ENCODE peak calls at places on chromosome 21, in five cellular contexts. One of them, this sample, is unnamed.

GRCh38 chr21:34726627-34727337 is 58.0 kb downstream of the CLIC6 start:
- DNase-seq in stomach: no peak
- DNase-seq in OCI-LY7: no peak
- DNase-seq in astrocyte of the spinal cord: no peak
- DNase-seq in colonic mucosa: no peak
- DNase-seq in this sample: no peak

GRCh38 chr21:36005018-36005417 is 55.3 kb downstream of the SETD4 start:
- DNase-seq in stomach: no peak
- DNase-seq in OCI-LY7: no peak
- DNase-seq in astrocyte of the spinal cord: no peak
- DNase-seq in colonic mucosa: no peak
- DNase-seq in this sample: no peak

GRCh38 chr21:42627527-42628289 is 25.7 kb upstream of the PDE9A start:
- DNase-seq in stomach: no peak
- DNase-seq in OCI-LY7: no peak
- DNase-seq in astrocyte of the spinal cord: no peak
- DNase-seq in colonic mucosa: no peak
- DNase-seq in this sample: no peak

GRCh38 chr21:43827015-43827611 is 37.7 kb downstream of the RRP1 start:
- DNase-seq in stomach: no peak
- DNase-seq in OCI-LY7: no peak
- DNase-seq in astrocyte of the spinal cord: peak; percentile 69
- DNase-seq in colonic mucosa: no peak
- DNase-seq in this sample: peak; percentile 11

GRCh38 chr21:44804762-44805161 is 3.1 kb upstream of the UBE2G2 start:
- DNase-seq in stomach: no peak
- DNase-seq in OCI-LY7: no peak
- DNase-seq in astrocyte of the spinal cord: no peak
- DNase-seq in colonic mucosa: no peak
- DNase-seq in this sample: no peak

GRCh38 chr21:37564924-37565529 is 198.5 kb downstream of the DYRK1A start:
- DNase-seq in stomach: no peak
- DNase-seq in OCI-LY7: no peak
- DNase-seq in astrocyte of the spinal cord: peak; percentile 24
- DNase-seq in colonic mucosa: no peak
- DNase-seq in this sample: no peak

GRCh38 chr21:44424608-44425306 is 30.6 kb upstream of the LRRC3 start:
- DNase-seq in stomach: no peak
- DNase-seq in OCI-LY7: no peak
- DNase-seq in astrocyte of the spinal cord: no peak
- DNase-seq in colonic mucosa: no peak
- DNase-seq in this sample: no peak

GRCh38 chr21:35212393-35213127 is 163.5 kb upstream of the RUNX1 start:
- DNase-seq in stomach: no peak
- DNase-seq in OCI-LY7: peak; percentile 21
- DNase-seq in astrocyte of the spinal cord: peak; percentile 49
- DNase-seq in colonic mucosa: no peak
- DNase-seq in this sample: no peak

GRCh38 chr21:20789696-20790095 is 208.5 kb upstream of the NCAM2 start:
- DNase-seq in stomach: no peak
- DNase-seq in OCI-LY7: no peak
- DNase-seq in astrocyte of the spinal cord: peak; percentile 3
- DNase-seq in colonic mucosa: no peak
- DNase-seq in this sample: no peak

GRCh38 chr21:36647279-36648093 is 51.4 kb upstream of the SIM2 start:
- DNase-seq in stomach: peak; percentile 47
- DNase-seq in OCI-LY7: no peak
- DNase-seq in astrocyte of the spinal cord: peak; percentile 60
- DNase-seq in colonic mucosa: no peak
- DNase-seq in this sample: no peak

GRCh38 chr21:25283720-25284119 is 323.6 kb downstream of the MRPL39 start:
- DNase-seq in stomach: no peak
- DNase-seq in OCI-LY7: peak; percentile 1
- DNase-seq in astrocyte of the spinal cord: peak; percentile 37
- DNase-seq in colonic mucosa: no peak
- DNase-seq in this sample: no peak

GRCh38 chr21:46518983-46519583 is 60.4 kb downstream of the DIP2A start:
- DNase-seq in stomach: no peak
- DNase-seq in OCI-LY7: no peak
- DNase-seq in astrocyte of the spinal cord: no peak
- DNase-seq in colonic mucosa: no peak
- DNase-seq in this sample: no peak

GRCh38 chr21:14740692-14741091 is 194.6 kb upstream of the SAMSN1 start:
- DNase-seq in stomach: no peak
- DNase-seq in OCI-LY7: no peak
- DNase-seq in astrocyte of the spinal cord: no peak
- DNase-seq in colonic mucosa: no peak
- DNase-seq in this sample: no peak

GRCh38 chr21:36948686-36949085 is 17.8 kb downstream of the HLCS start:
- DNase-seq in stomach: no peak
- DNase-seq in OCI-LY7: no peak
- DNase-seq in astrocyte of the spinal cord: no peak
- DNase-seq in colonic mucosa: no peak
- DNase-seq in this sample: no peak

GRCh38 chr21:18801468-18801867 is 397.9 kb upstream of the TMPRSS15 start:
- DNase-seq in stomach: peak; percentile 27
- DNase-seq in OCI-LY7: no peak
- DNase-seq in astrocyte of the spinal cord: peak; percentile 42
- DNase-seq in colonic mucosa: no peak
- DNase-seq in this sample: peak; percentile 2

GRCh38 chr21:14318598-14318997 is 64.3 kb downstream of the HSPA13 start:
- DNase-seq in stomach: no peak
- DNase-seq in OCI-LY7: no peak
- DNase-seq in astrocyte of the spinal cord: no peak
- DNase-seq in colonic mucosa: no peak
- DNase-seq in this sample: no peak

GRCh38 chr21:34807881-34808568 is 139.2 kb downstream of the CLIC6 start:
- DNase-seq in stomach: peak; percentile 41
- DNase-seq in OCI-LY7: peak; percentile 15
- DNase-seq in astrocyte of the spinal cord: peak; percentile 93
- DNase-seq in colonic mucosa: no peak
- DNase-seq in this sample: peak; percentile 83

GRCh38 chr21:45317401-45318145 is 29.9 kb upstream of the POFUT2 start:
- DNase-seq in stomach: no peak
- DNase-seq in OCI-LY7: no peak
- DNase-seq in astrocyte of the spinal cord: peak; percentile 81
- DNase-seq in colonic mucosa: no peak
- DNase-seq in this sample: peak; percentile 55

GRCh38 chr21:45152265-45152746 is 77.9 kb downstream of the ADARB1 start:
- DNase-seq in stomach: peak; percentile 31
- DNase-seq in OCI-LY7: peak; percentile 77
- DNase-seq in astrocyte of the spinal cord: peak; percentile 26
- DNase-seq in colonic mucosa: peak; percentile 19
- DNase-seq in this sample: no peak

DNA sequence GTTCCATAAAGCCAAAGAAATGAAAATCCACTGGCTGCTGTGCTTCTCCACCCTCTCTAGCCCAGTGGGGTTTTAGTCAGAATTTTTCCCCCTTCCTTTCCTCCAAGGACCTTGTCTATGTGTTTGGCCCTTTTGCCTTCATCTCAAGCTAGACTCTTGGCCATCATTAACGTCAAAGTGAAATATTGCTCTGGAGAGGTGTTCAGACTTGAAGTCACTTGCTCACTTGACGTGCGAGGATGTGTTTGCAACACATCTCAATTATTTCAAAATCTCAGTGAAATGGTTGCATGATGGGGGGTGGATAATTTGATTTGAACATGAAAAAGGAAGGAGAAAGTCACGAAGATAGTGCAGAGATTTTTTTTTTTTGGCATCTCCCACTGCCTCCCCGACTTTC is 13.6 kb downstream of the EVA1C start:
- DNase-seq in stomach: no peak
- DNase-seq in OCI-LY7: no peak
- DNase-seq in astrocyte of the spinal cord: no peak
- DNase-seq in colonic mucosa: no peak
- DNase-seq in this sample: no peak
- TF ChIP-seq CTCF in stomach: no peak
- TF ChIP-seq CTCF in OCI-LY7: no peak
- TF ChIP-seq CTCF in astrocyte of the spinal cord: no peak
- TF ChIP-seq CTCF in colonic mucosa: no peak
- TF ChIP-seq CTCF in this sample: no peak

DNA sequence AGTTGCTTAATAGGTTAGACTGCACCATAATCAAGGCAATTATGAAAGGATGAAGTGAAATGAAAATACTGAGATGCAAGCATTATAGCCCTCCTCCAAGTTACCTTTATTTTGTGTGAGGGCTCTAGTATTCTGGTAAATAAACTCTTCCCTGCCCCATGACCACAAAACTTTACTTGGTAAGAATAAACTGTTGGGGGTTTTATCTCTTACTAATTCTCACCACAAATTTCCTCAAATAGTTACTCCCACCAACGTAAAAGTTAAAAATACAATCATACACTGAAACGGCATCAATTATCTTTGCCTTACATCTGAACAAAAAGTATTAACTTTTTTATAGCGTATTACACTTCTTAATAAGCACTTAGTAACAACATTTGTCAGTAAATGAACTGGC is 29.5 kb downstream of the C21orf91 start:
- DNase-seq in stomach: no peak
- DNase-seq in OCI-LY7: no peak
- DNase-seq in astrocyte of the spinal cord: no peak
- DNase-seq in colonic mucosa: no peak
- DNase-seq in this sample: no peak
- H3K4me3 ChIP-seq in stomach: no peak overlapping the region
- H3K4me3 ChIP-seq in OCI-LY7: no peak overlapping the region
- H3K4me3 ChIP-seq in astrocyte of the spinal cord: no peak overlapping the region
- H3K4me3 ChIP-seq in colonic mucosa: no peak overlapping the region
- H3K4me3 ChIP-seq in this sample: no peak overlapping the region

GRCh38 chr21:39208624-39209333 is 25.5 kb upstream of the PSMG1 start:
- DNase-seq in stomach: no peak
- DNase-seq in OCI-LY7: no peak
- DNase-seq in astrocyte of the spinal cord: no peak
- DNase-seq in colonic mucosa: peak; percentile 62
- DNase-seq in this sample: no peak

GRCh38 chr21:39209334-39209688 is 26.1 kb upstream of the PSMG1 start:
- DNase-seq in stomach: no peak
- DNase-seq in OCI-LY7: no peak
- DNase-seq in astrocyte of the spinal cord: no peak
- DNase-seq in colonic mucosa: no peak
- DNase-seq in this sample: no peak

GRCh38 chr21:39204134-39204533 is 20.9 kb upstream of the PSMG1 start:
- DNase-seq in stomach: no peak
- DNase-seq in OCI-LY7: no peak
- DNase-seq in astrocyte of the spinal cord: no peak
- DNase-seq in colonic mucosa: no peak
- DNase-seq in this sample: no peak
- TF ChIP-seq CTCF in stomach: no peak
- TF ChIP-seq CTCF in OCI-LY7: no peak
- TF ChIP-seq CTCF in astrocyte of the spinal cord: peak; percentile 24
- TF ChIP-seq CTCF in colonic mucosa: no peak
- TF ChIP-seq CTCF in this sample: peak; percentile 6

DNA sequence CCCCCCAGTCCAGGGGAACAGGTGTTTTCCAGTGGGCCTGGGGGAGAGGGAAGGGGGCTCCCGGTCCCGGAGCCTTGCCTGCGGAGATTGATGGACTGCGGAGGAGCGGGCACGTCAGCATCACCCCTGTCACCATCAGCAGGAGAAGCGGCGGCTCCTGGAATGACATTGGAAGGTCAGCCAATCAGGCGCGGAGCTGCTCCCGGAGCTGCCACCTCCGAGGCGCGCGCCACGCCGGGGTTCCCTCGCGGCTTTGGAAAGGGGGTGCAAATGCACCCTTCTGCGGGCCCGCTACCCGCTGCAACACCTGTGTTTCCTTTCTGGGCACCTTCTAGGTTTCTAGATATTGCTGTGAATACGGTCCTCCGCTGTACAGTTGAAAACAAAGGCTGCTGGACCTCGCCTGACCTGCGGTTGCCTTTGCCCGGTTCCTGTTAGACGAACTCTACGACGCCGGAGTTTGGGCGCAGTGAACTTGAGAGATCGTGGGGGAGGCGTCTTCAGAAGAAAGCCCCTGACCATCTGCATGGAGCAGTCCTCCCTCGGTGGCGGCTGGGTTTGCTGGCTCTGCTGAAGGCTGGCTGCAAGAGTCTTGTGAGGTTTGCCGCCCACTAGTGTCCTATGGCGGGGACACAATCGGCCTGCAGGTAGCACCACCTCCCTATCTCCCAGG is 5.3 kb downstream of the DSCAM start:
- DNase-seq in stomach: peak; percentile 67
- DNase-seq in OCI-LY7: no peak
- DNase-seq in astrocyte of the spinal cord: peak; percentile 30
- DNase-seq in colonic mucosa: no peak
- DNase-seq in this sample: peak; percentile 26
- H3K4me3 ChIP-seq in stomach: peak overlapping the region; percentile 28
- H3K4me3 ChIP-seq in OCI-LY7: no peak overlapping the region
- H3K4me3 ChIP-seq in astrocyte of the spinal cord: peak overlapping the region; percentile 30
- H3K4me3 ChIP-seq in colonic mucosa: no peak overlapping the region
- H3K4me3 ChIP-seq in this sample: peak overlapping the region; percentile 43

GRCh38 chr21:28754862-28755261 is 237.8 kb downstream of the LTN1 start:
- DNase-seq in stomach: no peak
- DNase-seq in OCI-LY7: no peak
- DNase-seq in astrocyte of the spinal cord: no peak
- DNase-seq in colonic mucosa: no peak
- DNase-seq in this sample: no peak

GRCh38 chr21:28762357-28762735 is 230.3 kb downstream of the LTN1 start:
- DNase-seq in stomach: no peak
- DNase-seq in OCI-LY7: no peak
- DNase-seq in astrocyte of the spinal cord: no peak
- DNase-seq in colonic mucosa: no peak
- DNase-seq in this sample: no peak

GRCh38 chr21:28761709-28762356 is 230.8 kb downstream of the LTN1 start:
- DNase-seq in stomach: no peak
- DNase-seq in OCI-LY7: no peak
- DNase-seq in astrocyte of the spinal cord: peak; percentile 45
- DNase-seq in colonic mucosa: no peak
- DNase-seq in this sample: peak; percentile 39

GRCh38 chr21:28758042-28758882 is 234.4 kb downstream of the LTN1 start:
- DNase-seq in stomach: no peak
- DNase-seq in OCI-LY7: no peak
- DNase-seq in astrocyte of the spinal cord: no peak
- DNase-seq in colonic mucosa: no peak
- DNase-seq in this sample: no peak

DNA sequence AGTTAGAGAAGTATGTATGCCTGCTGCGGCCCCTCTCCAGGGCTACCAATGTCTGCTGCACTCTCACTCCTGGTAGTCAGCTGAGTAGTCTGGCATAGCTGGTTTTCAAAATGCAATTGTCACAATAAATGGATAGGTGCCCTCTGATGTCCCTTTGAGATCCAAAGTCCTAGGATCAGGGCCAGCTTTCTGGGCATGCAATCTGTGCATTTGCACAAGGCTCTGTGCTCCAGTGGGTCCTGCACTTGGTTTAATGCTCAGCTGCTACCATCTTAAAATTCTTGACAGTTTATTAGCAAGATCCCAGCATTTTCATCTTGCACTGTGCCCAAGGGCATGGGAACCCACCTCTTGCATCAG is 233.8 kb downstream of the LTN1 start:
- DNase-seq in stomach: no peak
- DNase-seq in OCI-LY7: no peak
- DNase-seq in astrocyte of the spinal cord: no peak
- DNase-seq in colonic mucosa: no peak
- DNase-seq in this sample: no peak
- TF ChIP-seq CTCF in stomach: no peak
- TF ChIP-seq CTCF in OCI-LY7: no peak
- TF ChIP-seq CTCF in astrocyte of the spinal cord: no peak
- TF ChIP-seq CTCF in colonic mucosa: no peak
- TF ChIP-seq CTCF in this sample: no peak

DNA sequence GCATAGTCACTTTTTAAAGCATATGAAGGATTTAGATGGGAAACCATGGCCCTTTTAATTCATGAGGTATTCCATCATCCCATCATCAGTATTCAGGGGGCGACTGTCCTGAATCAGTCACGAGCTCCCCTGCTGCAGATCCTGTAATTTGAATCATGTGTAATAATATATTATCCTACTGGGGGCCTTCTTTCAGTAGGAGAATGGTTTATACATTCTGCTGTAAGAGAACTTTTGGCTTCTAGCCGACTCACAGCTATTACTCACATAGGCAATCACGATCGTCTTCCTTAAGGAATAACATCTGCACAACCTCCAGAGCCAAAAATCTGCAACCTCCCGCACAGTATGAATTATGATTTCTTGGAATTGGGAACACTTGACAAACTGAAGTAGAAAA is 342.9 kb downstream of the USP25 start:
- DNase-seq in stomach: no peak
- DNase-seq in OCI-LY7: no peak
- DNase-seq in astrocyte of the spinal cord: peak; percentile 87
- DNase-seq in colonic mucosa: no peak
- DNase-seq in this sample: peak; percentile 87
- H3K4me3 ChIP-seq in stomach: no peak overlapping the region
- H3K4me3 ChIP-seq in OCI-LY7: no peak overlapping the region
- H3K4me3 ChIP-seq in astrocyte of the spinal cord: no peak overlapping the region
- H3K4me3 ChIP-seq in colonic mucosa: no peak overlapping the region
- H3K4me3 ChIP-seq in this sample: peak overlapping the region; percentile 18

This sample was measured in astrocyte of the cerebellum.